ENCODE peak calls at places on chromosomes 11 and 22, in five cellular contexts. O is neural progenitor cell, Z is PC-3, U is astrocyte, K is keratinocyte. E is an unnamed sample.
A peak's percentile ranks its signal among the peaks of the same experiment; 100 is the strongest.

GRCh38 chr11:23284626-23285025 is 424.4 kb upstream of the CCDC179 start:
- DNase-seq in O (no peak), Z (peak; percentile 31), U (peak; percentile 50), K (no peak), E (no peak)

GRCh38 chr11:91871791-91872190 is 352.8 kb upstream of the FAT3 start:
- DNase-seq in O (no peak), Z (peak; percentile 74), U (no peak), K (no peak), E (no peak)

GRCh38 chr11:8841899-8842298 is 69.1 kb upstream of the AKIP1 start:
- DNase-seq in O (no peak), Z (peak; percentile 8), U (peak; percentile 47), K (no peak), E (no peak)

GRCh38 chr22:48740731-48741405 is 1086.8 kb downstream of the BRD1 start:
- DNase-seq in O (no peak), Z (no peak), U (no peak), K (no peak), E (peak; percentile 84)

GRCh38 chr11:8714622-8715225 is 32.1 kb downstream of the RPL27A start:
- DNase-seq in O (no peak), Z (no peak), U (peak; percentile 37), K (no peak), E (peak; percentile 82)

GRCh38 chr11:80970016-80970516 is 1529.2 kb upstream of the TENM4 start:
- DNase-seq in O (no peak), Z (no peak), U (no peak), K (no peak), E (no peak)

GRCh38 chr22:18035740-18036139 is 11.4 kb upstream of the MICAL3 start:
- DNase-seq in O (no peak), Z (peak; percentile 52), U (no peak), K (no peak), E (no peak)

GRCh38 chr11:134753805-134754130 is 341.7 kb upstream of the B3GAT1 start:
- DNase-seq in O (no peak), Z (no peak), U (no peak), K (no peak), E (no peak)

GRCh38 chr22:50445071-50445879 is 29.6 kb downstream of the SBF1 start:
- DNase-seq in O (no peak), Z (no peak), U (no peak), K (no peak), E (no peak)

GRCh38 chr11:12318791-12319733 is 58.3 kb upstream of the PARVA start:
- DNase-seq in O (no peak), Z (no peak), U (peak; percentile 79), K (no peak), E (no peak)
- H2AFZ ChIP-seq in O (peak overlapping the region; percentile 95), Z (no peak overlapping the region), U (no peak overlapping the region), K (no peak overlapping the region), E (no peak overlapping the region)

GRCh38 chr22:37235897-37236607 is 8.0 kb downstream of the RAC2 start:
- DNase-seq in O (no peak), Z (no peak), U (no peak), K (no peak), E (peak; percentile 53)
- H3K36me3 ChIP-seq in O (no peaks in the 10 kb centered on the region), Z (peaks cover 5% of the 10 kb centered on the region), U (no peaks in the 10 kb centered on the region), K (peaks cover 30% of the 10 kb centered on the region), E (peaks cover 14% of the 10 kb centered on the region)

DNA sequence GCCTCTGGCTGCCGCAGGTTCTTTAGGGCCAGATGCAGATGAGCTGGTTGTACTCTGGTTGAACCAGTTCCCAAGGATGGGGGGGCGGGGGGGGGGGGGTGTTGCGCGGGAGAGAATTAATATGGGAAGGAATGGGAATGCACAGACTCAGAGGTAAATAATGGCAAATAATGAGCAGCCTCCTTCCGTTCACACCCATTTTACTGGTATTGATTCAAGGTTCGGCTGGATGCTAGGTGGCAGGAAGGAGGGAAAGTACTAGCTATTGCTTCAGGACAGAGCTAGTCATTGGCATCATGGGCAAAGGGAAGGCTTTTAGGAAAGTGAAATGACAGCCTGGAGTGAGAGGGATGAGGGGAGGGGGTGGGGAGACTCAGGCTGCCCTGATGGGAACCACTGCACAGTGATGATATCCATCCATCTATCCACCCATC is at the start of gene VSTM5:
- DNase-seq in O (no peak), Z (peak; percentile 92), U (no peak), K (no peak), E (no peak)
- H2AFZ ChIP-seq in O (peak within 1 kb of the TSS; percentile 90), Z (peak within 1 kb of the TSS; percentile 80), U (peak within 1 kb of the TSS; percentile 84), K (peak within 1 kb of the TSS; percentile 63), E (peak within 1 kb of the TSS; percentile 51)

GRCh38 chr11:76456571-76456970 is 11.8 kb downstream of the EMSY start:
- DNase-seq in O (peak; percentile 52), Z (no peak), U (no peak), K (no peak), E (no peak)

GRCh38 chr11:76459299-76459698 is 14.5 kb downstream of the EMSY start:
- DNase-seq in O (no peak), Z (peak; percentile 46), U (no peak), K (no peak), E (no peak)

GRCh38 chr11:76453248-76453647 is 8.4 kb downstream of the EMSY start:
- DNase-seq in O (no peak), Z (peak; percentile 15), U (no peak), K (no peak), E (no peak)

GRCh38 chr11:76455331-76455730 is 10.5 kb downstream of the EMSY start:
- DNase-seq in O (peak; percentile 95), Z (no peak), U (peak; percentile 35), K (no peak), E (no peak)

GRCh38 chr11:76455931-76456330 is 11.1 kb downstream of the EMSY start:
- DNase-seq in O (no peak), Z (no peak), U (no peak), K (no peak), E (no peak)
- H3K36me3 ChIP-seq in O (peaks cover 25% of the 10 kb centered on the region), Z (peaks cover 61% of the 10 kb centered on the region), U (peaks cover 8% of the 10 kb centered on the region), K (peaks cover 5% of the 10 kb centered on the region), E (peaks cover 11% of the 10 kb centered on the region)

GRCh38 chr22:27173530-27173929 is 516.1 kb downstream of the MIAT start:
- DNase-seq in O (no peak), Z (no peak), U (no peak), K (no peak), E (no peak)

GRCh38 chr22:27179161-27179560 is 521.8 kb downstream of the MIAT start:
- DNase-seq in O (no peak), Z (no peak), U (no peak), K (no peak), E (no peak)

GRCh38 chr22:27175444-27175843 is 518.1 kb downstream of the MIAT start:
- DNase-seq in O (no peak), Z (no peak), U (no peak), K (no peak), E (no peak)

GRCh38 chr22:27174970-27175369 is 517.6 kb downstream of the MIAT start:
- DNase-seq in O (peak; percentile 71), Z (no peak), U (no peak), K (no peak), E (no peak)

GRCh38 chr22:27175974-27176373 is 518.6 kb downstream of the MIAT start:
- DNase-seq in O (no peak), Z (no peak), U (no peak), K (no peak), E (no peak)
- H2AFZ ChIP-seq in O (no peak overlapping the region), Z (no peak overlapping the region), U (no peak overlapping the region), K (no peak overlapping the region), E (no peak overlapping the region)

GRCh38 chr11:47837292-47837691 is 10.9 kb downstream of the NUP160 start:
- DNase-seq in O (no peak), Z (no peak), U (no peak), K (no peak), E (no peak)
- H3K36me3 ChIP-seq in O (peaks cover 20% of the 10 kb centered on the region), Z (peaks cover 66% of the 10 kb centered on the region), U (peaks cover 72% of the 10 kb centered on the region), K (peaks cover 15% of the 10 kb centered on the region), E (peaks cover 84% of the 10 kb centered on the region)

DNA sequence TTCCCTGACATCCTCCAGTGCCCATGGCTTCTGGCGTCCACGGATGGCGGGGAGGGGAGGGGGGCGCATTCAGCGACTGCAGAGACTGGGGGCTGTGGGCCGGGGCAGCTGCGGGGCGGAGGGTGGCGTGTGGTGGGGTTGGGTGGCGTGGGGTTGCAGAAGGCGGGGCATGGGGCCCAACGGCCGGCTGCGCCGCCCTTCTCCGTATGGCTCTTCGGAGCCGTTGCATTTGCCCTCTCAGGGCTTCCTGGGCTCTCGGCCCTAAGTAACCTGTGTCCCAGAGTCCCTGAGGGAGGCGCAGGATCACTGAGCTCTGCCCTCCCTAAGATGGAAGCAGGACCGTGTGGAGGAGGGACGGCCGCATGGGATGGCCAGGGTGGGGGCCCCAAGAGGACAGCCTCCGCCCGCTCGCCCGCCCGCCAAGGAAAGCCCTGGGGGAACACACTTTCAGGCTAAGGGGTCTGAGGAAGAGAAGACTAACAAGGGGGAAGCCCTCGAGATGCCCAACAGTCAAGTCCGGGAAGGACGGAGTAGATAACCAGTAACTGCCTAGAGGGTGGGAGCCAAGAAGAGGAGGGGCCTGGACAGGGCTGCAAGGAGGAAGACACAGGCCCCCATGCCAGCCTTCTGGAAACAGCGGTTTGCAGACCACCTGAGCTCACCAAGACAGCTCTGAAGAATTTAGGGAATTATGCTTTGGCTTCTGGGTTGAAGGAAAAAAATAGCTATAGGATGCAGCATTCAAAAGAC is 9.2 kb upstream of the AIFM3 start:
- DNase-seq in O (peak; percentile 65), Z (peak; percentile 51), U (no peak), K (no peak), E (peak; percentile 92)
- H2AFZ ChIP-seq in O (no peak overlapping the region), Z (peak overlapping the region; percentile 94), U (peak overlapping the region; percentile 77), K (peak overlapping the region; percentile 70), E (peak overlapping the region; percentile 79)

GRCh38 chr11:73680687-73681086 is 34.3 kb downstream of the PLEKHB1 start:
- DNase-seq in O (no peak), Z (no peak), U (no peak), K (no peak), E (no peak)
- H3K36me3 ChIP-seq in O (no peaks in the 10 kb centered on the region), Z (peaks cover 12% of the 10 kb centered on the region), U (peaks cover 17% of the 10 kb centered on the region), K (peaks cover 13% of the 10 kb centered on the region), E (peaks cover 38% of the 10 kb centered on the region)

E was measured in osteoblast.